ENCODE peak calls at places on chromosomes 1 and 21, in four cellular contexts. T, S, K and U are unnamed samples.

GRCh38 chr1:23795676-23796465 is 4.7 kb downstream of the GALE start:
- DNase-seq in T (no peak), K (no peak), S (no peak), U (no peak)

GRCh38 chr1:110490791-110491451 is 28.1 kb downstream of the KCNA10 start:
- DNase-seq in S (no peak), K (no peak), T (no peak), U (no peak)

GRCh38 chr1:106768501-106768900 is 288.0 kb upstream of the PRMT6 start:
- DNase-seq in S (no peak), K (no peak), T (no peak), U (no peak)

GRCh38 chr1:196423612-196424011 is 184.6 kb downstream of the KCNT2 start:
- DNase-seq in K (no peak), S (no peak), T (no peak), U (no peak)

GRCh38 chr1:2474933-2475371 is 1.1 kb upstream of the PLCH2 start:
- DNase-seq in T (no peak), S (no peak), K (no peak), U (no peak)

GRCh38 chr1:31273619-31274018 is 23.0 kb downstream of the SNRNP40 start:
- DNase-seq in T (no peak), K (no peak), S (no peak), U (no peak)

GRCh38 chr1:30514945-30515344 is 208.4 kb downstream of the MATN1 start:
- DNase-seq in K (no peak), S (no peak), T (no peak), U (no peak)

GRCh38 chr1:11498956-11499824 is 20.2 kb downstream of the DISP3 start:
- DNase-seq in K (no peak), T (no peak), S (no peak), U (no peak)

GRCh38 chr1:234925440-234926251 is 203.0 kb downstream of the TOMM20 start:
- DNase-seq in S (no peak), T (no peak), K (peak), U (no peak)

GRCh38 chr1:115219937-115220336 is 118.1 kb downstream of the NGF start:
- DNase-seq in S (no peak), K (no peak), T (no peak), U (no peak)

GRCh38 chr1:98003442-98003841 is 82.6 kb upstream of the DPYD start:
- DNase-seq in T (no peak), K (no peak), S (no peak), U (no peak)

GRCh38 chr1:180590889-180591288 is 32.1 kb downstream of the OVAAL start:
- DNase-seq in K (no peak), T (no peak), S (no peak), U (no peak)

GRCh38 chr1:26288311-26288941 is 8.5 kb downstream of the SH3BGRL3 start:
- DNase-seq in S (peak), K (no peak), T (peak), U (no peak)

GRCh38 chr1:23634840-23635642 is 56.6 kb upstream of the RPL11 start:
- DNase-seq in K (peak), S (peak), T (peak), U (peak)

GRCh38 chr1:97053275-97053674 is 331.7 kb downstream of the PTBP2 start:
- DNase-seq in S (no peak), K (no peak), T (no peak), U (no peak)

GRCh38 chr1:79667848-79668696 is 661.5 kb upstream of the ADGRL4 start:
- DNase-seq in K (no peak), T (no peak), S (no peak), U (no peak)

GRCh38 chr1:228282329-228283042 is 74.6 kb downstream of the OBSCN start:
- DNase-seq in S (no peak), K (no peak), T (no peak), U (no peak)

GRCh38 chr1:9825101-9826074 is 1.6 kb upstream of the CLSTN1 start:
- DNase-seq in K (peak), T (no peak), S (peak), U (peak)

GRCh38 chr1:227940791-227941241 is 6.9 kb downstream of the WNT9A start:
- DNase-seq in S (no peak), K (no peak), T (no peak), U (no peak)

GRCh38 chr1:7642418-7642704 is 128.7 kb upstream of the VAMP3 start:
- DNase-seq in S (no peak), K (no peak), T (no peak), U (no peak)

GRCh38 chr1:96688737-96689136 is 32.8 kb upstream of the PTBP2 start:
- DNase-seq in S (no peak), K (peak), T (no peak), U (no peak)

GRCh38 chr1:156233421-156234127 is 8.4 kb upstream of the BGLAP start:
- DNase-seq in T (no peak), S (no peak), K (no peak), U (no peak)

GRCh38 chr1:67717876-67718275 is 32.9 kb downstream of the GADD45A start:
- DNase-seq in S (no peak), T (no peak), K (no peak), U (no peak)

GRCh38 chr1:180040034-180040433 is 85.4 kb downstream of the CEP350 start:
- DNase-seq in T (no peak), S (no peak), K (no peak), U (no peak)

GRCh38 chr21:31316072-31316471 is 28.0 kb downstream of the TIAM1 start:
- DNase-seq in K (no peak), S (no peak), T (no peak), U (no peak)

GRCh38 chr1:37556712-37557196 is at the start of gene DNALI1:
- DNase-seq in S (no peak), K (peak), T (no peak), U (no peak)

GRCh38 chr1:180633092-180634045 is 1.5 kb downstream of the XPR1 start:
- DNase-seq in K (no peak), T (no peak), S (no peak), U (no peak)

GRCh38 chr1:64484651-64485050 is 14.7 kb downstream of the CACHD1 start:
- DNase-seq in T (no peak), S (no peak), K (no peak), U (no peak)

GRCh38 chr21:26717146-26717739 is 128.0 kb downstream of the ADAMTS1 start:
- DNase-seq in T (no peak), S (no peak), K (no peak), U (no peak)

GRCh38 chr1:56526571-56527174 is 52.7 kb downstream of the PLPP3 start:
- DNase-seq in T (no peak), K (no peak), S (no peak), U (no peak)

GRCh38 chr1:9629445-9630201 is 21.9 kb upstream of the PIK3CD start:
- DNase-seq in K (no peak), S (peak), T (peak), U (peak)

GRCh38 chr1:2408859-2409276 is 3.5 kb downstream of the PEX10 start:
- DNase-seq in T (no peak), K (no peak), S (no peak), U (no peak)

GRCh38 chr1:6464915-6465314 is 1.1 kb downstream of the TNFRSF25 start:
- DNase-seq in K (no peak), S (no peak), T (no peak), U (no peak)

GRCh38 chr1:43493661-43494450 is 36.8 kb upstream of the PTPRF start:
- DNase-seq in T (no peak), K (peak), S (no peak), U (no peak)